ENCODE peak calls at places on chromosome X, in eight cellular contexts. One of them, this sample, is unnamed.

GRCh38 chrX:45623266-45623665 is 422.6 kb upstream of the DIPK2B start:
- DNase-seq in GM13976: no peak
- DNase-seq in cardiac muscle cell: peak; percentile 79
- DNase-seq in osteocyte: no peak
- DNase-seq in psoas muscle: no peak
- DNase-seq in GM06990: no peak
- DNase-seq in IMR-90: peak; percentile 91
- DNase-seq in activated CD8-positive, alpha-beta T cell treated with anti-CD3 and anti-CD28 coated beads for 36 hours: no peak
- DNase-seq in this sample: no peak

GRCh38 chrX:65971151-65971550 is 68.7 kb downstream of the VSIG4 start:
- DNase-seq in GM13976: no peak
- DNase-seq in cardiac muscle cell: no peak
- DNase-seq in osteocyte: no peak
- DNase-seq in psoas muscle: no peak
- DNase-seq in GM06990: no peak
- DNase-seq in IMR-90: no peak
- DNase-seq in activated CD8-positive, alpha-beta T cell treated with anti-CD3 and anti-CD28 coated beads for 36 hours: peak; percentile 4
- DNase-seq in this sample: no peak

GRCh38 chrX:87236836-87237235 is 280.8 kb upstream of the KLHL4 start:
- DNase-seq in GM13976: no peak
- DNase-seq in cardiac muscle cell: no peak
- DNase-seq in osteocyte: no peak
- DNase-seq in psoas muscle: no peak
- DNase-seq in GM06990: no peak
- DNase-seq in IMR-90: no peak
- DNase-seq in activated CD8-positive, alpha-beta T cell treated with anti-CD3 and anti-CD28 coated beads for 36 hours: no peak
- DNase-seq in this sample: no peak

GRCh38 chrX:40953369-40953768 is 131.9 kb upstream of the USP9X start:
- DNase-seq in GM13976: peak; percentile 60
- DNase-seq in cardiac muscle cell: no peak
- DNase-seq in osteocyte: no peak
- DNase-seq in psoas muscle: no peak
- DNase-seq in GM06990: peak; percentile 38
- DNase-seq in IMR-90: no peak
- DNase-seq in activated CD8-positive, alpha-beta T cell treated with anti-CD3 and anti-CD28 coated beads for 36 hours: no peak
- DNase-seq in this sample: no peak

GRCh38 chrX:1105671-1106419 is 106.6 kb downstream of the CRLF2 start:
- DNase-seq in GM13976: no peak
- DNase-seq in cardiac muscle cell: no peak
- DNase-seq in osteocyte: no peak
- DNase-seq in psoas muscle: no peak
- DNase-seq in GM06990: no peak
- DNase-seq in IMR-90: no peak
- DNase-seq in activated CD8-positive, alpha-beta T cell treated with anti-CD3 and anti-CD28 coated beads for 36 hours: no peak
- DNase-seq in this sample: no peak

GRCh38 chrX:8731579-8732395 is at the start of gene ANOS1:
- DNase-seq in GM13976: no peak
- DNase-seq in cardiac muscle cell: peak; percentile 72
- DNase-seq in osteocyte: no peak
- DNase-seq in psoas muscle: peak; percentile 72
- DNase-seq in GM06990: no peak
- DNase-seq in IMR-90: no peak
- DNase-seq in activated CD8-positive, alpha-beta T cell treated with anti-CD3 and anti-CD28 coated beads for 36 hours: no peak
- DNase-seq in this sample: no peak

GRCh38 chrX:118780509-118780908 is 43.1 kb upstream of the ZCCHC12 start:
- DNase-seq in GM13976: no peak
- DNase-seq in cardiac muscle cell: peak; percentile 51
- DNase-seq in osteocyte: no peak
- DNase-seq in psoas muscle: no peak
- DNase-seq in GM06990: no peak
- DNase-seq in IMR-90: no peak
- DNase-seq in activated CD8-positive, alpha-beta T cell treated with anti-CD3 and anti-CD28 coated beads for 36 hours: no peak
- DNase-seq in this sample: no peak

GRCh38 chrX:150476183-150476699 is 92.2 kb upstream of the MTM1 start:
- DNase-seq in GM13976: no peak
- DNase-seq in cardiac muscle cell: peak; percentile 78
- DNase-seq in osteocyte: no peak
- DNase-seq in psoas muscle: no peak
- DNase-seq in GM06990: no peak
- DNase-seq in IMR-90: peak; percentile 62
- DNase-seq in activated CD8-positive, alpha-beta T cell treated with anti-CD3 and anti-CD28 coated beads for 36 hours: no peak
- DNase-seq in this sample: no peak

GRCh38 chrX:18885317-18886004 is 98.5 kb downstream of the PHKA2 start:
- DNase-seq in GM13976: no peak
- DNase-seq in cardiac muscle cell: peak; percentile 44
- DNase-seq in osteocyte: no peak
- DNase-seq in psoas muscle: no peak
- DNase-seq in GM06990: no peak
- DNase-seq in IMR-90: peak; percentile 7
- DNase-seq in activated CD8-positive, alpha-beta T cell treated with anti-CD3 and anti-CD28 coated beads for 36 hours: no peak
- DNase-seq in this sample: no peak

GRCh38 chrX:24877854-24878650 is 137.7 kb downstream of the ARX start:
- DNase-seq in GM13976: no peak
- DNase-seq in cardiac muscle cell: no peak
- DNase-seq in osteocyte: no peak
- DNase-seq in psoas muscle: no peak
- DNase-seq in GM06990: no peak
- DNase-seq in IMR-90: peak; percentile 45
- DNase-seq in activated CD8-positive, alpha-beta T cell treated with anti-CD3 and anti-CD28 coated beads for 36 hours: no peak
- DNase-seq in this sample: no peak

GRCh38 chrX:136616987-136617685 is 30.8 kb upstream of the CD40LG start:
- DNase-seq in GM13976: peak; percentile 34
- DNase-seq in cardiac muscle cell: no peak
- DNase-seq in osteocyte: no peak
- DNase-seq in psoas muscle: no peak
- DNase-seq in GM06990: peak; percentile 9
- DNase-seq in IMR-90: no peak
- DNase-seq in activated CD8-positive, alpha-beta T cell treated with anti-CD3 and anti-CD28 coated beads for 36 hours: peak; percentile 44
- DNase-seq in this sample: no peak

GRCh38 chrX:141341341-141341740 is 99.0 kb upstream of the SPANXC start:
- DNase-seq in GM13976: no peak
- DNase-seq in cardiac muscle cell: peak; percentile 84
- DNase-seq in osteocyte: no peak
- DNase-seq in psoas muscle: no peak
- DNase-seq in GM06990: no peak
- DNase-seq in IMR-90: peak; percentile 83
- DNase-seq in activated CD8-positive, alpha-beta T cell treated with anti-CD3 and anti-CD28 coated beads for 36 hours: no peak
- DNase-seq in this sample: no peak

GRCh38 chrX:87299563-87300160 is 217.9 kb upstream of the KLHL4 start:
- DNase-seq in GM13976: no peak
- DNase-seq in cardiac muscle cell: peak; percentile 27
- DNase-seq in osteocyte: no peak
- DNase-seq in psoas muscle: no peak
- DNase-seq in GM06990: no peak
- DNase-seq in IMR-90: peak; percentile 8
- DNase-seq in activated CD8-positive, alpha-beta T cell treated with anti-CD3 and anti-CD28 coated beads for 36 hours: no peak
- DNase-seq in this sample: no peak

GRCh38 chrX:131741103-131741581 is 197.3 kb downstream of the OR13H1 start:
- DNase-seq in GM13976: no peak
- DNase-seq in cardiac muscle cell: no peak
- DNase-seq in osteocyte: peak; percentile 68
- DNase-seq in psoas muscle: peak; percentile 69
- DNase-seq in GM06990: peak; percentile 71
- DNase-seq in IMR-90: peak; percentile 81
- DNase-seq in activated CD8-positive, alpha-beta T cell treated with anti-CD3 and anti-CD28 coated beads for 36 hours: no peak
- DNase-seq in this sample: no peak

GRCh38 chrX:140744085-140744484 is 34.5 kb downstream of the LINC00632 start:
- DNase-seq in GM13976: no peak
- DNase-seq in cardiac muscle cell: no peak
- DNase-seq in osteocyte: no peak
- DNase-seq in psoas muscle: no peak
- DNase-seq in GM06990: no peak
- DNase-seq in IMR-90: no peak
- DNase-seq in activated CD8-positive, alpha-beta T cell treated with anti-CD3 and anti-CD28 coated beads for 36 hours: no peak
- DNase-seq in this sample: no peak

GRCh38 chrX:8743126-8743732 is 11.3 kb upstream of the ANOS1 start:
- DNase-seq in GM13976: peak; percentile 52
- DNase-seq in cardiac muscle cell: peak; percentile 50
- DNase-seq in osteocyte: no peak
- DNase-seq in psoas muscle: peak; percentile 56
- DNase-seq in GM06990: no peak
- DNase-seq in IMR-90: peak; percentile 31
- DNase-seq in activated CD8-positive, alpha-beta T cell treated with anti-CD3 and anti-CD28 coated beads for 36 hours: peak; percentile 65
- DNase-seq in this sample: peak; percentile 27

GRCh38 chrX:153498453-153498852 is 3.7 kb downstream of the BGN start:
- DNase-seq in GM13976: no peak
- DNase-seq in cardiac muscle cell: no peak
- DNase-seq in osteocyte: no peak
- DNase-seq in psoas muscle: no peak
- DNase-seq in GM06990: no peak
- DNase-seq in IMR-90: no peak
- DNase-seq in activated CD8-positive, alpha-beta T cell treated with anti-CD3 and anti-CD28 coated beads for 36 hours: no peak
- DNase-seq in this sample: no peak
- TF ChIP-seq CTCF in GM13976: no peak
- TF ChIP-seq CTCF in cardiac muscle cell: no peak
- TF ChIP-seq CTCF in osteocyte: no peak
- TF ChIP-seq CTCF in psoas muscle: no peak
- TF ChIP-seq CTCF in GM06990: no peak
- TF ChIP-seq CTCF in IMR-90: no peak
- TF ChIP-seq CTCF in activated CD8-positive, alpha-beta T cell treated with anti-CD3 and anti-CD28 coated beads for 36 hours: no peak
- TF ChIP-seq CTCF in this sample: no peak

DNA sequence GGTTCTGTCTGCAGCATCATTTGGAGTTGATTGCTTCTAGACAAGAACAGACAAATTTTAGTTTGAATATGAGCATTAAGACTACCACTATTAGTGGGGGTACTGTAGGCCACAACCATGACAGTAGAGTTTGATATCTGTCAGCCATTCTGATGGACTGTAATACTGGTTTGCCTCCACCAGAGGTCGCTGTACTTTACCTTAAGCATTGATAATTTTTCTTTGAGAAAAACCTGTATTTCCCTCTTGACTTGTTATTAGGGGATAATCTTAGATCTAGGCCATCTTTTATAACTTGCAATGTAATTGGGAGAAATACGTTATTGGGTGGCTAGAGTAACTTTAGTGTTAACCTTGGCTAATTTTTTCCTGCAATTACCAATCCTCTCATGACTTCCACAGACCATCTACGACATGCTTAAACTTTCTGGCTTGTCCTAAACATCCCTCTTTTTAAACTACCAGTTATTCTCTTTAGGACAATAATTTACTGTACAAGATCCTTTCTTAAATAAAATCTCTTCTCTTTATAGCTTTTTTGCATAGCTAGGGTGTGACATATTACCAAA is 562.4 kb downstream of the MAGEB5 start:
- DNase-seq in GM13976: no peak
- DNase-seq in cardiac muscle cell: no peak
- DNase-seq in osteocyte: no peak
- DNase-seq in psoas muscle: no peak
- DNase-seq in GM06990: no peak
- DNase-seq in IMR-90: no peak
- DNase-seq in activated CD8-positive, alpha-beta T cell treated with anti-CD3 and anti-CD28 coated beads for 36 hours: peak; percentile 3
- DNase-seq in this sample: no peak
- TF ChIP-seq CTCF in GM13976: no peak
- TF ChIP-seq CTCF in cardiac muscle cell: no peak
- TF ChIP-seq CTCF in osteocyte: no peak
- TF ChIP-seq CTCF in psoas muscle: peak; percentile 20
- TF ChIP-seq CTCF in GM06990: no peak
- TF ChIP-seq CTCF in IMR-90: no peak
- TF ChIP-seq CTCF in activated CD8-positive, alpha-beta T cell treated with anti-CD3 and anti-CD28 coated beads for 36 hours: no peak
- TF ChIP-seq CTCF in this sample: no peak

GRCh38 chrX:71871367-71871766 is 39.3 kb upstream of the NHSL2 start:
- DNase-seq in GM13976: peak; percentile 12
- DNase-seq in cardiac muscle cell: peak; percentile 60
- DNase-seq in osteocyte: no peak
- DNase-seq in psoas muscle: no peak
- DNase-seq in GM06990: no peak
- DNase-seq in IMR-90: peak; percentile 31
- DNase-seq in activated CD8-positive, alpha-beta T cell treated with anti-CD3 and anti-CD28 coated beads for 36 hours: peak; percentile 49
- DNase-seq in this sample: no peak

GRCh38 chrX:71867680-71868079 is 43.0 kb upstream of the NHSL2 start:
- DNase-seq in GM13976: peak; percentile 4
- DNase-seq in cardiac muscle cell: no peak
- DNase-seq in osteocyte: no peak
- DNase-seq in psoas muscle: no peak
- DNase-seq in GM06990: no peak
- DNase-seq in IMR-90: no peak
- DNase-seq in activated CD8-positive, alpha-beta T cell treated with anti-CD3 and anti-CD28 coated beads for 36 hours: no peak
- DNase-seq in this sample: no peak

GRCh38 chrX:71873459-71873833 is 37.2 kb upstream of the NHSL2 start:
- DNase-seq in GM13976: peak; percentile 8
- DNase-seq in cardiac muscle cell: no peak
- DNase-seq in osteocyte: no peak
- DNase-seq in psoas muscle: no peak
- DNase-seq in GM06990: no peak
- DNase-seq in IMR-90: no peak
- DNase-seq in activated CD8-positive, alpha-beta T cell treated with anti-CD3 and anti-CD28 coated beads for 36 hours: no peak
- DNase-seq in this sample: no peak

GRCh38 chrX:71872542-71873458 is 37.8 kb upstream of the NHSL2 start:
- DNase-seq in GM13976: peak; percentile 4
- DNase-seq in cardiac muscle cell: no peak
- DNase-seq in osteocyte: no peak
- DNase-seq in psoas muscle: no peak
- DNase-seq in GM06990: no peak
- DNase-seq in IMR-90: no peak
- DNase-seq in activated CD8-positive, alpha-beta T cell treated with anti-CD3 and anti-CD28 coated beads for 36 hours: no peak
- DNase-seq in this sample: no peak

GRCh38 chrX:71870337-71871098 is 40.1 kb upstream of the NHSL2 start:
- DNase-seq in GM13976: peak; percentile 9
- DNase-seq in cardiac muscle cell: peak; percentile 19
- DNase-seq in osteocyte: no peak
- DNase-seq in psoas muscle: no peak
- DNase-seq in GM06990: no peak
- DNase-seq in IMR-90: no peak
- DNase-seq in activated CD8-positive, alpha-beta T cell treated with anti-CD3 and anti-CD28 coated beads for 36 hours: peak; percentile 13
- DNase-seq in this sample: no peak
- TF ChIP-seq CTCF in GM13976: no peak
- TF ChIP-seq CTCF in cardiac muscle cell: peak; percentile 29
- TF ChIP-seq CTCF in osteocyte: peak; percentile 37
- TF ChIP-seq CTCF in psoas muscle: no peak
- TF ChIP-seq CTCF in GM06990: peak; percentile 37
- TF ChIP-seq CTCF in IMR-90: peak; percentile 8
- TF ChIP-seq CTCF in activated CD8-positive, alpha-beta T cell treated with anti-CD3 and anti-CD28 coated beads for 36 hours: no peak
- TF ChIP-seq CTCF in this sample: no peak

GRCh38 chrX:35722128-35722527 is 76.0 kb upstream of the MAGEB16 start:
- DNase-seq in GM13976: no peak
- DNase-seq in cardiac muscle cell: no peak
- DNase-seq in osteocyte: no peak
- DNase-seq in psoas muscle: no peak
- DNase-seq in GM06990: no peak
- DNase-seq in IMR-90: no peak
- DNase-seq in activated CD8-positive, alpha-beta T cell treated with anti-CD3 and anti-CD28 coated beads for 36 hours: no peak
- DNase-seq in this sample: no peak

GRCh38 chrX:35728481-35728880 is 69.7 kb upstream of the MAGEB16 start:
- DNase-seq in GM13976: no peak
- DNase-seq in cardiac muscle cell: no peak
- DNase-seq in osteocyte: no peak
- DNase-seq in psoas muscle: no peak
- DNase-seq in GM06990: no peak
- DNase-seq in IMR-90: no peak
- DNase-seq in activated CD8-positive, alpha-beta T cell treated with anti-CD3 and anti-CD28 coated beads for 36 hours: no peak
- DNase-seq in this sample: no peak

DNA sequence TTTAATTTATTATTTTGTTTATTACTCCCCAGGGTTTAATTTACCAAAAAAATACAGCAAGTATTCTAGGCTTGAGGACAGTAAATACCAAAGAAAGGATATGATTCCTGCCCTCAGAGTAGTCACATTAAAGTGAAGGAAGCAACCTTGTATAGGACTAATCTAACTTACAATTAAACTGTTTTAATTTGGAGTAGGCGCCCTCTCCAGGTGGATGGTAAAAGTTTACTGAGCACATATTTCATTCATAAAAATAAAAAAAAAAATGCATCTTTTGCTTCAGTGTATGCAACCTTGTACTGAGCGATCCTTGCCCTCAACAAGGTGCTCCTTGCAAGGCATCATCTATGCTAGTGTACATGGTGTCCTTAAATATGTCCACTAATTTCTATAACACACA is 72.0 kb upstream of the MAGEB16 start:
- DNase-seq in GM13976: no peak
- DNase-seq in cardiac muscle cell: peak; percentile 29
- DNase-seq in osteocyte: no peak
- DNase-seq in psoas muscle: no peak
- DNase-seq in GM06990: no peak
- DNase-seq in IMR-90: peak; percentile 3
- DNase-seq in activated CD8-positive, alpha-beta T cell treated with anti-CD3 and anti-CD28 coated beads for 36 hours: no peak
- DNase-seq in this sample: no peak
- TF ChIP-seq CTCF in GM13976: no peak
- TF ChIP-seq CTCF in cardiac muscle cell: peak; percentile 12
- TF ChIP-seq CTCF in osteocyte: peak; percentile 31
- TF ChIP-seq CTCF in psoas muscle: no peak
- TF ChIP-seq CTCF in GM06990: peak; percentile 16
- TF ChIP-seq CTCF in IMR-90: peak; percentile 36
- TF ChIP-seq CTCF in activated CD8-positive, alpha-beta T cell treated with anti-CD3 and anti-CD28 coated beads for 36 hours: no peak
- TF ChIP-seq CTCF in this sample: no peak